ENCODE peak calls at places on chromosomes 3 and 15, in six cellular contexts. Y, P, L, B, M and Q are unnamed samples.

GRCh38 chr15:101023501-101024110 is 104.4 kb downstream of the LRRK1 start:
- DNase-seq in Y (no peak), P (no peak), L (no peak), B (no peak), M (no peak), Q (no peak)

GRCh38 chr3:101722394-101723173 is 1.8 kb upstream of the CEP97 start:
- DNase-seq in Y (no peak), P (peak; percentile 75), L (no peak), B (no peak), M (no peak), Q (no peak)

GRCh38 chr3:172461530-172462138 is 13.4 kb upstream of the GHSR start:
- DNase-seq in Y (peak; percentile 33), P (peak; percentile 60), L (peak; percentile 33), B (no peak), M (no peak), Q (no peak)

GRCh38 chr3:141115752-141116541 is 64.8 kb downstream of the SPSB4 start:
- DNase-seq in Y (no peak), P (no peak), L (peak; percentile 84), B (no peak), M (no peak), Q (no peak)

GRCh38 chr15:93131485-93132075 is 42.6 kb upstream of the RGMA start:
- DNase-seq in Y (no peak), P (no peak), L (no peak), B (no peak), M (no peak), Q (no peak)

GRCh38 chr3:4829031-4829394 is 150.2 kb upstream of the BHLHE40 start:
- DNase-seq in Y (peak; percentile 22), P (no peak), L (peak; percentile 43), B (no peak), M (no peak), Q (no peak)

GRCh38 chr3:131174752-131175151 is 148.1 kb downstream of the NEK11 start:
- DNase-seq in Y (no peak), P (peak; percentile 77), L (peak; percentile 2), B (no peak), M (no peak), Q (no peak)

GRCh38 chr3:149501524-149501923 is 27.0 kb downstream of the TM4SF4 start:
- DNase-seq in Y (no peak), P (no peak), L (peak; percentile 87), B (no peak), M (no peak), Q (no peak)

GRCh38 chr3:10228248-10228950 is 19.9 kb upstream of the TATDN2 start:
- DNase-seq in Y (no peak), P (no peak), L (no peak), B (no peak), M (no peak), Q (no peak)

GRCh38 chr3:137869022-137869421 is 104.9 kb downstream of the SOX14 start:
- DNase-seq in Y (no peak), P (no peak), L (no peak), B (no peak), M (no peak), Q (no peak)

GRCh38 chr3:189457201-189457607 is 174.0 kb upstream of the TP63 start:
- DNase-seq in Y (no peak), P (no peak), L (peak; percentile 2), B (no peak), M (no peak), Q (no peak)

GRCh38 chr3:154324919-154325318 is 632 bp upstream of the DHX36 start:
- DNase-seq in Y (peak; percentile 1), P (peak; percentile 32), L (peak; percentile 23), B (no peak), M (no peak), Q (no peak)

GRCh38 chr3:182238141-182238540 is 526.4 kb downstream of the SOX2 start:
- DNase-seq in Y (no peak), P (no peak), L (no peak), B (no peak), M (peak; percentile 49), Q (peak; percentile 21)

GRCh38 chr15:57440167-57440566 is 63.9 kb downstream of the CGNL1 start:
- DNase-seq in Y (no peak), P (no peak), L (no peak), B (no peak), M (no peak), Q (no peak)
- H3K27ac ChIP-seq in Y (no peak overlapping the region), P (no peak overlapping the region), L (peak overlapping the region; percentile 83), B (peak overlapping the region; percentile 35), M (no peak overlapping the region), Q (no peak overlapping the region)

DNA sequence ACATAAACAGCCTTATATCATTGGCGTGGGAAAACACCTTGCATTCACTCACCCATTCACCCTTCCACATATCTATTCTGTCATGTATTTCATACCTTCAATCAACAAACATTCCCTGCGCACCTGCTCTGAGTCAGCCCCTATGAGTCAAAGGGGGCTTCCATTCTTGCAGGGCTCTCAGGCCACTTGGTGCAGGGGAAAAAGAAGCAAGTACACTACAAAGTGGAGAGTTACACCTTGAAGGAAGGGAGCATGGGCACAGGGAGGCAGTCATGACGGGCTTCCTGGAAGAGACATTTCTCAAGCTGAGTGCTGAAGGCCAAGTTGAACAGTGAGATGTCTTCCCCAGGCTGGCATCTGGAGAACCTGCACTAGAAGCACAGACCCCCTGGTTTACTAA is 4.6 kb upstream of the AMOTL2 start:
- DNase-seq in Y (no peak), P (no peak), L (no peak), B (no peak), M (no peak), Q (no peak)
- H3K27ac ChIP-seq in Y (no peak overlapping the region), P (no peak overlapping the region), L (no peak overlapping the region), B (no peak overlapping the region), M (no peak overlapping the region), Q (no peak overlapping the region)

GRCh38 chr15:58442122-58442521 is 10.3 kb downstream of the LIPC start:
- DNase-seq in Y (peak; percentile 48), P (no peak), L (no peak), B (no peak), M (no peak), Q (no peak)

GRCh38 chr15:58443291-58443690 is 11.5 kb downstream of the LIPC start:
- DNase-seq in Y (no peak), P (no peak), L (no peak), B (no peak), M (no peak), Q (no peak)

GRCh38 chr15:58440181-58440910 is 8.6 kb downstream of the LIPC start:
- DNase-seq in Y (peak; percentile 92), P (no peak), L (peak; percentile 61), B (peak; percentile 79), M (no peak), Q (no peak)

GRCh38 chr15:58440922-58441321 is 9.1 kb downstream of the LIPC start:
- DNase-seq in Y (peak; percentile 85), P (no peak), L (no peak), B (no peak), M (no peak), Q (no peak)

GRCh38 chr15:58441376-58442070 is 9.7 kb downstream of the LIPC start:
- DNase-seq in Y (peak; percentile 48), P (no peak), L (peak; percentile 46), B (peak; percentile 27), M (no peak), Q (no peak)
- H3K27ac ChIP-seq in Y (peak overlapping the region; percentile 93), P (no peak overlapping the region), L (no peak overlapping the region), B (peak overlapping the region; percentile 76), M (no peak overlapping the region), Q (no peak overlapping the region)

GRCh38 chr15:98924311-98925049 is 83.1 kb downstream of the PGPEP1L start:
- DNase-seq in Y (no peak), P (no peak), L (no peak), B (no peak), M (no peak), Q (no peak)
- H3K27ac ChIP-seq in Y (no peak overlapping the region), P (no peak overlapping the region), L (no peak overlapping the region), B (peak overlapping the region; percentile 31), M (no peak overlapping the region), Q (no peak overlapping the region)

GRCh38 chr15:98683821-98684220 is 35.5 kb downstream of the IGF1R start:
- DNase-seq in Y (no peak), P (no peak), L (peak; percentile 19), B (no peak), M (no peak), Q (no peak)
- H3K27ac ChIP-seq in Y (no peak overlapping the region), P (no peak overlapping the region), L (no peak overlapping the region), B (peak overlapping the region; percentile 53), M (no peak overlapping the region), Q (no peak overlapping the region)

DNA sequence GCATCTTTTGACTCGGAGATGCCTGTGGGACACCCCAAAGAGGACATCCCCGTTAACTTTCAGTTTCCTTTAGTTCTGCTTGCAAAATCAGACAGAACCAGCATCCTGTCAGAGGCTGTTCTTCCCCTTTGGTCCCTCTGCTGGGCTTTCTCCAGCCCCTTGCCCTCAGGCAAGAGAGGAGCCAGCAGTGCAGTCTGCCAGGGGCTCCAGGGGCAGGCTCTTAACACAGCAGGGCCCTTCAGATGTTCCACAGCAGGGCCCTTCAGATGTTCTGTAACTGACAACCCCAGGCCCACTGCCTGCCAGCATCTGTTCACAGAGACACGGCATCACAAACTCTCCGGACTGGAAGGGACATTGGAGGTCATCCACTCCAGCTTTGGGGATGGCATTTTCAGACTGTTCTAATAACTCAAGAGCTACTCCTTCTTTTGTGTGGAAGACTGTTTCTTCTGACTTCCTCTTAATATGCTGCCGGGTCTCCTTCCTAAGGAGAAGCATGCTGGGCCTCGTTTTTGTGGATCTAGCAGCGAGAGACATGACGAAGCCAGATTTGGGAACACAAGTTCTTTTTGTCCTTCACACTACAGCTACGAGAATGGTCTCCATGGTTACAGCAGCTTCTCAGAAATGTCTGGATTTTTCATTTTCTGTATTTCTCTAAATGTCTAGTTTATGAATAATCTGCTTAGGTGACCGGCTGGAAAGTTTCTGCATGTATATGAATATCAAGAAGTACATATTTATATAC is 51.8 kb downstream of the KY start:
- DNase-seq in Y (no peak), P (no peak), L (no peak), B (no peak), M (no peak), Q (no peak)
- H3K27ac ChIP-seq in Y (no peak overlapping the region), P (no peak overlapping the region), L (no peak overlapping the region), B (no peak overlapping the region), M (peak overlapping the region; percentile 84), Q (no peak overlapping the region)

GRCh38 chr3:175777495-175777894 is 918.4 kb downstream of the NAALADL2 start:
- DNase-seq in Y (no peak), P (no peak), L (peak; percentile 38), B (no peak), M (no peak), Q (no peak)

GRCh38 chr3:175777965-175778364 is 918.8 kb downstream of the NAALADL2 start:
- DNase-seq in Y (no peak), P (no peak), L (no peak), B (no peak), M (no peak), Q (no peak)

DNA sequence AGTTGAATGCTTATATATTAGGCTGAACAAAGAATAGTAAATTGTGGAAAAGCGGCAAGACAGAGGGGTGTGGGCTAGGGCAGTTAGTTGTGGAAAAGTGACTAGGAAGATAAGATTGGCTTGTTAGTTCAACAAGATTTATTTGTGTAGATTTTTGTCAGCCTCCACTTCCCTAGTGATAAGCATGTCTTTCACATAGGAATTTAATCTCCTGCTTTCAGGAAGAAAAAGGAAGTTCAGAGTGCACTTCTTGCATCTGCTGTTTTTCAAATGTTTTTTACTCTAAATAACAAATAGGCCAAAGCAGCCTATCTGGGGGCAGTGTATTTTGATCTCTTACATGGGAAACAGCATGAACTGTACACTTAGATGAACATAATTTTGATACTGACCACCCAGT is 919.9 kb downstream of the NAALADL2 start:
- DNase-seq in Y (no peak), P (no peak), L (no peak), B (no peak), M (no peak), Q (no peak)
- H3K27ac ChIP-seq in Y (no peak overlapping the region), P (no peak overlapping the region), L (no peak overlapping the region), B (no peak overlapping the region), M (no peak overlapping the region), Q (no peak overlapping the region)